ENCODE peak calls at places on chromosomes 4 and X, in four cellular contexts. B is DMS79; S is activated T-cell treated with anti-CD3 and anti-CD28 coated beads for 1 hour; Q is stimulated activated CD8-positive, alpha-beta memory T cell treated with anti-CD3 and anti-CD28 coated beads, Interleukin-4, amount 100 ng/mL, for 4 hours. Y is an unnamed sample.

GRCh38 chr4:32207456-32207855 is 1487.3 kb downstream of the PCDH7 start:
- DNase-seq in B (no peak), S (no peak), Q (no peak), Y (no peak)

GRCh38 chrX:56397636-56398035 is 165.5 kb downstream of the KLF8 start:
- DNase-seq in B (no peak), S (no peak), Q (no peak), Y (no peak)

GRCh38 chr4:2472187-2472586 is 3.3 kb downstream of the RNF4 start:
- DNase-seq in B (no peak), S (no peak), Q (no peak), Y (no peak)

GRCh38 chr4:176601156-176601555 is 191.6 kb downstream of the VEGFC start:
- DNase-seq in B (no peak), S (no peak), Q (no peak), Y (no peak)

GRCh38 chr4:95162867-95163266 is 385.9 kb downstream of the UNC5C start:
- DNase-seq in B (no peak), S (no peak), Q (no peak), Y (no peak)

GRCh38 chrX:136768469-136769084 is 12.2 kb downstream of the ARHGEF6 start:
- DNase-seq in B (no peak), S (no peak), Q (no peak), Y (no peak)

GRCh38 chr4:184972996-184973395 is 45.3 kb upstream of the HELT start:
- DNase-seq in B (no peak), S (no peak), Q (no peak), Y (no peak)

GRCh38 chr4:38139187-38139586 is 179.0 kb downstream of the PTTG2 start:
- DNase-seq in B (no peak), S (no peak), Q (no peak), Y (no peak)

GRCh38 chrX:69021095-69021494 is 144.2 kb downstream of the PJA1 start:
- DNase-seq in B (no peak), S (no peak), Q (no peak), Y (no peak)

GRCh38 chrX:13994104-13994503 is 35.6 kb downstream of the GEMIN8 start:
- DNase-seq in B (no peak), S (no peak), Q (no peak), Y (no peak)

GRCh38 chrX:72201836-72202536 is 20.4 kb downstream of the PIN4 start:
- DNase-seq in B (no peak), S (no peak), Q (no peak), Y (no peak)

GRCh38 chrX:97743014-97743413 is 859.3 kb downstream of the RPA4 start:
- DNase-seq in B (no peak), S (no peak), Q (no peak), Y (no peak)

GRCh38 chr4:125104616-125105015 is 210.1 kb upstream of the FAT4 start:
- DNase-seq in B (no peak), S (no peak), Q (no peak), Y (no peak)

GRCh38 chr4:101271516-101271915 is 75.8 kb downstream of the PPP3CA start:
- DNase-seq in B (no peak), S (no peak), Q (no peak), Y (no peak)

GRCh38 chrX:40573763-40574162 is 7.0 kb upstream of the ATP6AP2 start:
- DNase-seq in B (no peak), S (no peak), Q (no peak), Y (no peak)

GRCh38 chrX:1451251-1451675 is 1.4 kb downstream of the ASMTL start:
- DNase-seq in B (no peak), S (no peak), Q (no peak), Y (no peak)

GRCh38 chr4:150390531-150390910 is 191.4 kb upstream of the MAB21L2 start:
- DNase-seq in B (no peak), S (no peak), Q (no peak), Y (no peak)